ENCODE peak calls at places on chromosomes 4 and X, in nine cellular contexts. Q is NCI-H187; U is CD4-positive, alpha-beta memory T cell; D is activated effector memory CD4-positive, alpha-beta T cell treated with anti-CD3 and anti-CD28 coated beads, Interleukin-2, amount 50 U/mL, for 16 hours; Y is neural crest cell; O is HEK293T; N is CD14-positive monocyte; J is hepatocyte; W is HCT116. T is an unnamed sample.

GRCh38 chr4:2516635-2517034 is 19.8 kb upstream of the FAM193A start:
- DNase-seq in Q (no peak), U (no peak), D (no peak), Y (no peak), O (no peak), N (no peak), J (no peak), W (no peak), T (no peak)

GRCh38 chrX:37958493-37959211 is 47.7 kb upstream of the SYTL5 start:
- DNase-seq in Q (no peak), U (no peak), D (no peak), Y (no peak), O (no peak), N (no peak), J (peak), W (no peak), T (no peak)

GRCh38 chr4:184671101-184671500 is 21.6 kb downstream of the PRIMPOL start:
- DNase-seq in Q (no peak), U (no peak), D (no peak), Y (no peak), O (no peak), N (no peak), J (no peak), W (no peak), T (no peak)

GRCh38 chr4:155914782-155915181 is 11.3 kb downstream of the TDO2 start:
- DNase-seq in Q (no peak), U (no peak), D (no peak), Y (no peak), O (no peak), N (no peak), J (no peak), W (no peak), T (no peak)

GRCh38 chr4:183424109-183424751 is 20.2 kb upstream of the CDKN2AIP start:
- DNase-seq in Q (no peak), U (no peak), D (no peak), Y (no peak), O (no peak), N (no peak), J (no peak), W (no peak), T (no peak)

GRCh38 chr4:52870225-52870624 is 8.1 kb downstream of the RASL11B start:
- DNase-seq in Q (peak), U (no peak), D (no peak), Y (no peak), O (no peak), N (no peak), J (no peak), W (no peak), T (no peak)

GRCh38 chr4:119946359-119946758 is 120.3 kb downstream of the MAD2L1 start:
- DNase-seq in Q (no peak), U (no peak), D (no peak), Y (no peak), O (no peak), N (no peak), J (no peak), W (no peak), T (no peak)

GRCh38 chr4:100632163-100632562 is 114.3 kb upstream of the EMCN start:
- DNase-seq in Q (no peak), U (no peak), D (no peak), Y (no peak), O (no peak), N (no peak), J (no peak), W (no peak), T (no peak)

GRCh38 chr4:1297456-1298325 is 8.0 kb downstream of the MAEA start:
- DNase-seq in Q (no peak), U (no peak), D (peak), Y (no peak), O (no peak), N (peak), J (no peak), W (no peak), T (no peak)

T was measured in SK-N-SH.